ENCODE peak calls at places on chromosomes 5 and 9, in six cellular contexts. H is Calu3; D is stimulated activated CD8-positive, alpha-beta memory T cell treated with anti-CD3 and anti-CD28 coated beads, Interleukin-2, amount 100 ng/mL, for 1 hour; E is ACHN; I is NCI-H1092 treated with DMSO at 0.1 percent for 48 hours; U is stomach. J is an unnamed sample.

GRCh38 chr5:42638972-42639371 is 117.6 kb upstream of the CCDC152 start:
- DNase-seq in D (no peak), H (no peak), I (no peak), U (no peak), E (no peak), J (no peak)

GRCh38 chr9:122334916-122335315 is 35.9 kb upstream of the PTGS1 start:
- DNase-seq in U (no peak), H (no peak), D (no peak), I (no peak), E (no peak), J (no peak)

GRCh38 chr5:179373101-179373934 is 28.1 kb upstream of the ADAMTS2 start:
- DNase-seq in I (peak), H (no peak), U (no peak), E (no peak), D (no peak), J (no peak)

GRCh38 chr5:56534102-56534501 is 281.2 kb upstream of the MAP3K1 start:
- DNase-seq in H (peak), D (no peak), E (peak), I (no peak), U (peak), J (no peak)

GRCh38 chr5:66898241-66899039 is 298.2 kb downstream of the CD180 start:
- DNase-seq in D (no peak), I (no peak), E (no peak), U (no peak), H (no peak), J (no peak)

GRCh38 chr9:32161720-32162119 is 222.7 kb upstream of the ACO1 start:
- DNase-seq in U (no peak), I (no peak), E (no peak), D (no peak), H (no peak), J (no peak)

GRCh38 chr9:36987891-36988290 is 46.2 kb downstream of the PAX5 start:
- DNase-seq in D (no peak), E (peak), I (no peak), H (no peak), U (no peak), J (no peak)

GRCh38 chr9:126984969-126985368 is 70.4 kb downstream of the RALGPS1 start:
- DNase-seq in D (no peak), H (peak), I (no peak), U (peak), E (no peak), J (no peak)

GRCh38 chr5:131328536-131329186 is 64.8 kb downstream of the CDC42SE2 start:
- DNase-seq in E (no peak), I (no peak), U (no peak), H (no peak), D (no peak), J (no peak)

GRCh38 chr5:125894383-125894782 is 528.8 kb upstream of the GRAMD2B start:
- DNase-seq in E (no peak), D (no peak), I (no peak), U (peak), H (no peak), J (no peak)

GRCh38 chr9:36317766-36318165 is 59.5 kb upstream of the GNE start:
- DNase-seq in I (peak), D (no peak), E (no peak), H (peak), U (peak), J (peak)

GRCh38 chr5:21615195-21615765 is 1237.9 kb downstream of the CDH12 start:
- DNase-seq in E (no peak), I (no peak), U (no peak), D (no peak), H (no peak), J (no peak)

GRCh38 chr9:29999645-30000044 is 2384.8 kb upstream of the ACO1 start:
- DNase-seq in D (no peak), U (no peak), I (no peak), E (no peak), H (no peak), J (no peak)

GRCh38 chr5:152462021-152462721 is 57.1 kb upstream of the NMUR2 start:
- DNase-seq in E (no peak), D (no peak), U (no peak), H (no peak), I (peak), J (no peak)

GRCh38 chr5:149782018-149782899 is 52.1 kb downstream of the PPARGC1B start:
- DNase-seq in H (no peak), D (no peak), E (no peak), I (no peak), U (no peak), J (no peak)

GRCh38 chr5:139682016-139682975 is 34.1 kb downstream of the CXXC5 start:
- DNase-seq in E (no peak), D (no peak), H (no peak), U (no peak), I (no peak), J (no peak)

GRCh38 chr9:98897745-98898144 is 46.0 kb upstream of the COL15A1 start:
- DNase-seq in I (no peak), E (no peak), D (no peak), U (no peak), H (no peak), J (no peak)

GRCh38 chr9:109190151-109190550 is 23.1 kb upstream of the FRRS1L start:
- DNase-seq in D (no peak), E (no peak), U (no peak), I (no peak), H (no peak), J (no peak)

GRCh38 chr5:138824924-138825863 is 49.9 kb downstream of the LRRTM2 start:
- DNase-seq in I (peak), U (no peak), D (no peak), E (peak), H (no peak), J (peak)

GRCh38 chr5:16819522-16820167 is 116.4 kb downstream of the MYO10 start:
- DNase-seq in H (no peak), U (no peak), I (no peak), E (no peak), D (no peak), J (no peak)

GRCh38 chr9:137045294-137046093 is 483 bp downstream of the NPDC1 start:
- DNase-seq in I (peak), U (no peak), E (peak), H (no peak), D (no peak), J (peak)

GRCh38 chr9:32738501-32739172 is 44.7 kb upstream of the TMEM215 start:
- DNase-seq in H (peak), U (no peak), D (no peak), I (no peak), E (peak), J (no peak)

GRCh38 chr5:17182966-17183365 is 34.5 kb upstream of the BASP1 start:
- DNase-seq in I (no peak), U (no peak), D (no peak), H (no peak), E (no peak), J (no peak)